ENCODE peak calls at places on chromosomes 2 and 18, in five cellular contexts. One of them, this sample, is unnamed.

GRCh38 chr2:85748948-85749875 is 4.6 kb upstream of the ATOH8 start:
- DNase-seq in HepG2: no peak
- DNase-seq in brain microvascular endothelial cell: no peak
- DNase-seq in neuronal stem cell: no peak
- DNase-seq in kidney: peak
- DNase-seq in this sample: no peak

GRCh38 chr2:6111676-6112294 is 419.6 kb downstream of the SOX11 start:
- DNase-seq in kidney: no peak
- DNase-seq in HepG2: no peak
- DNase-seq in brain microvascular endothelial cell: no peak
- DNase-seq in neuronal stem cell: no peak
- DNase-seq in this sample: no peak

GRCh38 chr2:10544252-10544651 is 96.1 kb upstream of the ODC1 start:
- DNase-seq in HepG2: no peak
- DNase-seq in kidney: peak
- DNase-seq in neuronal stem cell: no peak
- DNase-seq in brain microvascular endothelial cell: peak
- DNase-seq in this sample: no peak

GRCh38 chr18:29078272-29078671 is 901.3 kb upstream of the CDH2 start:
- DNase-seq in brain microvascular endothelial cell: no peak
- DNase-seq in neuronal stem cell: no peak
- DNase-seq in HepG2: no peak
- DNase-seq in kidney: no peak
- DNase-seq in this sample: no peak

GRCh38 chr2:3107567-3107966 is 270.1 kb downstream of the EIPR1 start:
- DNase-seq in neuronal stem cell: no peak
- DNase-seq in HepG2: no peak
- DNase-seq in brain microvascular endothelial cell: no peak
- DNase-seq in kidney: peak
- DNase-seq in this sample: no peak

GRCh38 chr2:222038086-222038802 is 260.6 kb downstream of the PAX3 start:
- DNase-seq in HepG2: peak
- DNase-seq in neuronal stem cell: no peak
- DNase-seq in kidney: no peak
- DNase-seq in brain microvascular endothelial cell: no peak
- DNase-seq in this sample: no peak

GRCh38 chr18:58692420-58693185 is 21.3 kb downstream of the MALT1 start:
- DNase-seq in neuronal stem cell: no peak
- DNase-seq in brain microvascular endothelial cell: no peak
- DNase-seq in HepG2: no peak
- DNase-seq in kidney: no peak
- DNase-seq in this sample: no peak

GRCh38 chr18:47984991-47985390 is 54.5 kb upstream of the SMAD2 start:
- DNase-seq in HepG2: no peak
- DNase-seq in brain microvascular endothelial cell: no peak
- DNase-seq in neuronal stem cell: no peak
- DNase-seq in kidney: no peak
- DNase-seq in this sample: no peak

GRCh38 chr18:36406805-36407204 is 109.3 kb downstream of the FHOD3 start:
- DNase-seq in neuronal stem cell: no peak
- DNase-seq in brain microvascular endothelial cell: no peak
- DNase-seq in HepG2: no peak
- DNase-seq in kidney: no peak
- DNase-seq in this sample: no peak

GRCh38 chr2:198441876-198442275 is 637.5 kb downstream of the PLCL1 start:
- DNase-seq in neuronal stem cell: no peak
- DNase-seq in HepG2: no peak
- DNase-seq in kidney: no peak
- DNase-seq in brain microvascular endothelial cell: no peak
- DNase-seq in this sample: no peak

GRCh38 chr2:48398285-48399135 is 131.4 kb upstream of the STON1 start:
- DNase-seq in HepG2: no peak
- DNase-seq in neuronal stem cell: peak
- DNase-seq in kidney: no peak
- DNase-seq in brain microvascular endothelial cell: no peak
- DNase-seq in this sample: peak

GRCh38 chr2:263774-264492 is at the start of gene SH3YL1:
- DNase-seq in HepG2: no peak
- DNase-seq in kidney: peak
- DNase-seq in neuronal stem cell: no peak
- DNase-seq in brain microvascular endothelial cell: no peak
- DNase-seq in this sample: no peak

GRCh38 chr18:45962461-45962860 is 4.7 kb downstream of the EPG5 start:
- DNase-seq in HepG2: peak
- DNase-seq in brain microvascular endothelial cell: peak
- DNase-seq in neuronal stem cell: no peak
- DNase-seq in kidney: no peak
- DNase-seq in this sample: no peak

GRCh38 chr2:72289283-72289682 is 141.6 kb upstream of the CYP26B1 start:
- DNase-seq in HepG2: no peak
- DNase-seq in kidney: no peak
- DNase-seq in brain microvascular endothelial cell: peak
- DNase-seq in neuronal stem cell: no peak
- DNase-seq in this sample: no peak

GRCh38 chr18:55152801-55153200 is 193.5 kb upstream of the CCDC68 start:
- DNase-seq in HepG2: no peak
- DNase-seq in brain microvascular endothelial cell: peak
- DNase-seq in kidney: no peak
- DNase-seq in neuronal stem cell: no peak
- DNase-seq in this sample: no peak

GRCh38 chr2:5365871-5366461 is 326.2 kb upstream of the SOX11 start:
- DNase-seq in neuronal stem cell: peak
- DNase-seq in HepG2: peak
- DNase-seq in kidney: peak
- DNase-seq in brain microvascular endothelial cell: peak
- DNase-seq in this sample: peak

GRCh38 chr2:210167227-210167626 is 4.0 kb downstream of the KANSL1L start:
- DNase-seq in HepG2: no peak
- DNase-seq in neuronal stem cell: no peak
- DNase-seq in kidney: no peak
- DNase-seq in brain microvascular endothelial cell: no peak
- DNase-seq in this sample: no peak

GRCh38 chr18:35528749-35529274 is 31.1 kb upstream of the INO80C start:
- DNase-seq in kidney: no peak
- DNase-seq in neuronal stem cell: no peak
- DNase-seq in HepG2: no peak
- DNase-seq in brain microvascular endothelial cell: no peak
- DNase-seq in this sample: no peak

GRCh38 chr2:234423884-234424283 is 73.0 kb downstream of the ARL4C start:
- DNase-seq in neuronal stem cell: no peak
- DNase-seq in kidney: no peak
- DNase-seq in brain microvascular endothelial cell: no peak
- DNase-seq in HepG2: no peak
- DNase-seq in this sample: no peak

GRCh38 chr2:129673881-129674513 is 305.5 kb upstream of the RAB6C start:
- DNase-seq in kidney: no peak
- DNase-seq in HepG2: no peak
- DNase-seq in brain microvascular endothelial cell: no peak
- DNase-seq in neuronal stem cell: no peak
- DNase-seq in this sample: no peak

GRCh38 chr18:31487251-31488015 is 10.5 kb upstream of the DSG2 start:
- DNase-seq in brain microvascular endothelial cell: peak
- DNase-seq in kidney: no peak
- DNase-seq in neuronal stem cell: no peak
- DNase-seq in HepG2: peak
- DNase-seq in this sample: no peak

GRCh38 chr2:23905155-23905554 is 21.8 kb downstream of the ATAD2B start:
- DNase-seq in kidney: no peak
- DNase-seq in neuronal stem cell: no peak
- DNase-seq in brain microvascular endothelial cell: peak
- DNase-seq in HepG2: peak
- DNase-seq in this sample: no peak

GRCh38 chr18:40852406-40852805 is 1102.6 kb upstream of the PIK3C3 start:
- DNase-seq in neuronal stem cell: no peak
- DNase-seq in kidney: no peak
- DNase-seq in brain microvascular endothelial cell: peak
- DNase-seq in HepG2: no peak
- DNase-seq in this sample: no peak

GRCh38 chr2:171436307-171436706 is 2.3 kb downstream of the DCAF17 start:
- DNase-seq in HepG2: no peak
- DNase-seq in brain microvascular endothelial cell: peak
- DNase-seq in neuronal stem cell: no peak
- DNase-seq in kidney: no peak
- DNase-seq in this sample: no peak

GRCh38 chr18:10687161-10687925 is 161.5 kb downstream of the NAPG start:
- DNase-seq in kidney: no peak
- DNase-seq in HepG2: no peak
- DNase-seq in brain microvascular endothelial cell: peak
- DNase-seq in neuronal stem cell: no peak
- DNase-seq in this sample: no peak

GRCh38 chr2:45388541-45389100 is 222.4 kb downstream of the SRBD1 start:
- DNase-seq in neuronal stem cell: no peak
- DNase-seq in kidney: no peak
- DNase-seq in brain microvascular endothelial cell: no peak
- DNase-seq in HepG2: no peak
- DNase-seq in this sample: no peak

GRCh38 chr2:45394216-45394615 is 216.9 kb downstream of the SRBD1 start:
- DNase-seq in brain microvascular endothelial cell: no peak
- DNase-seq in neuronal stem cell: no peak
- DNase-seq in kidney: no peak
- DNase-seq in HepG2: no peak
- DNase-seq in this sample: no peak

GRCh38 chr2:45390856-45391255 is 220.2 kb downstream of the SRBD1 start:
- DNase-seq in brain microvascular endothelial cell: no peak
- DNase-seq in kidney: no peak
- DNase-seq in neuronal stem cell: no peak
- DNase-seq in HepG2: no peak
- DNase-seq in this sample: no peak

GRCh38 chr2:45391866-45392265 is 219.2 kb downstream of the SRBD1 start:
- DNase-seq in neuronal stem cell: no peak
- DNase-seq in HepG2: no peak
- DNase-seq in brain microvascular endothelial cell: no peak
- DNase-seq in kidney: no peak
- DNase-seq in this sample: no peak

GRCh38 chr2:45390433-45390832 is 220.6 kb downstream of the SRBD1 start:
- DNase-seq in brain microvascular endothelial cell: no peak
- DNase-seq in kidney: no peak
- DNase-seq in neuronal stem cell: peak
- DNase-seq in HepG2: peak
- DNase-seq in this sample: no peak
- H3K27ac ChIP-seq in brain microvascular endothelial cell: no peak
- H3K27ac ChIP-seq in kidney: no peak
- H3K27ac ChIP-seq in neuronal stem cell: no peak
- H3K27ac ChIP-seq in HepG2: no peak
- H3K27ac ChIP-seq in this sample: no peak

GRCh38 chr2:230131366-230131765 is 62.6 kb upstream of the SLC16A14 start:
- DNase-seq in HepG2: no peak
- DNase-seq in kidney: no peak
- DNase-seq in brain microvascular endothelial cell: no peak
- DNase-seq in neuronal stem cell: no peak
- DNase-seq in this sample: no peak

GRCh38 chr2:230129343-230129742 is 60.6 kb upstream of the SLC16A14 start:
- DNase-seq in neuronal stem cell: no peak
- DNase-seq in kidney: no peak
- DNase-seq in HepG2: peak
- DNase-seq in brain microvascular endothelial cell: no peak
- DNase-seq in this sample: no peak

GRCh38 chr2:230134496-230135073 is 65.9 kb upstream of the SLC16A14 start:
- DNase-seq in brain microvascular endothelial cell: peak
- DNase-seq in kidney: no peak
- DNase-seq in neuronal stem cell: no peak
- DNase-seq in HepG2: no peak
- DNase-seq in this sample: no peak

GRCh38 chr2:230128943-230129342 is 60.2 kb upstream of the SLC16A14 start:
- DNase-seq in brain microvascular endothelial cell: no peak
- DNase-seq in kidney: no peak
- DNase-seq in HepG2: no peak
- DNase-seq in neuronal stem cell: no peak
- DNase-seq in this sample: no peak

GRCh38 chr2:230130668-230131364 is 62.1 kb upstream of the SLC16A14 start:
- DNase-seq in brain microvascular endothelial cell: peak
- DNase-seq in kidney: peak
- DNase-seq in HepG2: peak
- DNase-seq in neuronal stem cell: no peak
- DNase-seq in this sample: no peak
- H3K27ac ChIP-seq in brain microvascular endothelial cell: peak
- H3K27ac ChIP-seq in kidney: peak
- H3K27ac ChIP-seq in HepG2: no peak
- H3K27ac ChIP-seq in neuronal stem cell: no peak
- H3K27ac ChIP-seq in this sample: peak

GRCh38 chr2:31992025-31992566 is 18.7 kb downstream of the MEMO1 start:
- DNase-seq in neuronal stem cell: no peak
- DNase-seq in brain microvascular endothelial cell: no peak
- DNase-seq in HepG2: peak
- DNase-seq in kidney: no peak
- DNase-seq in this sample: no peak
- H3K27ac ChIP-seq in neuronal stem cell: no peak
- H3K27ac ChIP-seq in brain microvascular endothelial cell: no peak
- H3K27ac ChIP-seq in HepG2: no peak
- H3K27ac ChIP-seq in kidney: no peak
- H3K27ac ChIP-seq in this sample: no peak

DNA sequence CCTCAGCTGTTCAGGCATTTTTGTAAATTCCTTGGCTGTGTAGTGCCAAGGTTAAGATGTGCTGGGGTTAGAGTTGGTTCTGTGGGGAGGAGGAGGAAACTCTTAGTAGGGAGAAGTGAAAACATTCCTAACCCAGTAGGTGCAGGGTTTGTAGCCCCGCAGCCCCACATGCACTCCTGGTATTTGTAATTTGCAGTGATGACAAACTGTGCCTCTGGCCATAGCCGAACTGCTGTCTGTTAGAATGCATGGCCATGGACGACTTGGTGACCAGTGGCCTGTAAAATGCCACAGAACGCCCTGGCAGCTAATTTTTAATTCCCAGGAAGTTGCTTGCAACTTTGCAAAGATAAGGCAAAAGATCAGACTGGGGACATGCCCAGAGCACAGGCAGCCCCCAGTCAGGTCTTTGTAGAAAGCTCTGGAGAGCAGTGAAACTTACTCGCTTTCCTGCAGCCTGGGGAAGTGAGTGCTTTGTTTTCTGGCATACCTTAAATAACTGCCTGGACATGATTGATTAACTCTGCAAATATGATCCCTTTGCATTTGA is 38.4 kb downstream of the LYPD6B start:
- DNase-seq in HepG2: no peak
- DNase-seq in kidney: peak
- DNase-seq in neuronal stem cell: no peak
- DNase-seq in brain microvascular endothelial cell: no peak
- DNase-seq in this sample: no peak
- H3K27ac ChIP-seq in HepG2: no peak
- H3K27ac ChIP-seq in kidney: no peak
- H3K27ac ChIP-seq in neuronal stem cell: peak
- H3K27ac ChIP-seq in brain microvascular endothelial cell: no peak
- H3K27ac ChIP-seq in this sample: no peak

DNA sequence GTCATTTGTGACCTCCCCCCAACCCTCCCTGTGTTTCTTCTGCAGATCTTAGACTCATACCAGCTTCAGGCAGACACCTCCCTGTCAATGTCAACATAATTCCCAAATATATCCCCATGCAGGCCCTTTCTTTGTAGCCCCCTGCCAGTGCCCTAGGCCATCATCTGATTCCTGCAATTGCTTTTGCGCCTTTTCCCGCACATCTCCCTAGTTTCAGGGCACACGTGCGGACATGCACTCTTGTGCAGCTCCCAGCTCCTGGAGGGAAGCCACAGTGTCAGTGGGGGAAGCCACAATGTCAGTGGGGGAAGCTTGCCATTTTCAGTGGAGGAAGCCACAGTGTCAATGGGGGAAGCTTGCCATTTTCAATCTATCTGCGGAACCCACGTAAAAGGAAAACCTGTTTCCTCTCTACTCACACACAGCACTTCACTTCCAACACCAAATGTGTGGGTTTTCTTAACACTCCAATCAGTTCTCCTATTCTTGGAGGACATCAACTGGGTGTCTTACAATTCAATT is 256.4 kb downstream of the ACKR3 start:
- DNase-seq in HepG2: no peak
- DNase-seq in neuronal stem cell: no peak
- DNase-seq in kidney: no peak
- DNase-seq in brain microvascular endothelial cell: no peak
- DNase-seq in this sample: no peak
- H3K27ac ChIP-seq in HepG2: no peak
- H3K27ac ChIP-seq in neuronal stem cell: no peak
- H3K27ac ChIP-seq in kidney: no peak
- H3K27ac ChIP-seq in brain microvascular endothelial cell: no peak
- H3K27ac ChIP-seq in this sample: no peak